ENCODE peak calls at places on chromosome X, in ten cellular contexts. One of them, this sample, is unnamed.

GRCh38 chrX:86061407-86061806 is 14.0 kb upstream of the CHM start:
- DNase-seq in DMS 273 treated with DMSO at 0.1 percent for 48 hours: no peak
- DNase-seq in CD8-positive, alpha-beta memory T cell: no peak
- DNase-seq in endothelial cell: no peak
- DNase-seq in EL: no peak
- DNase-seq in right cardiac atrium: no peak
- DNase-seq in IMR-90: no peak
- DNase-seq in psoas muscle: no peak
- DNase-seq in effector CD4-positive, alpha-beta T cell: no peak
- DNase-seq in NCI-H2029: no peak
- DNase-seq in this sample: no peak

GRCh38 chrX:10939384-10939783 is 171.7 kb upstream of the HCCS start:
- DNase-seq in CD8-positive, alpha-beta memory T cell: no peak
- DNase-seq in psoas muscle: no peak
- DNase-seq in DMS 273 treated with DMSO at 0.1 percent for 48 hours: no peak
- DNase-seq in IMR-90: peak
- DNase-seq in NCI-H2029: no peak
- DNase-seq in endothelial cell: no peak
- DNase-seq in right cardiac atrium: no peak
- DNase-seq in EL: peak
- DNase-seq in effector CD4-positive, alpha-beta T cell: no peak
- DNase-seq in this sample: no peak

GRCh38 chrX:15947648-15948317 is 93.2 kb upstream of the AP1S2 start:
- DNase-seq in right cardiac atrium: no peak
- DNase-seq in NCI-H2029: no peak
- DNase-seq in IMR-90: peak
- DNase-seq in CD8-positive, alpha-beta memory T cell: no peak
- DNase-seq in effector CD4-positive, alpha-beta T cell: no peak
- DNase-seq in psoas muscle: no peak
- DNase-seq in DMS 273 treated with DMSO at 0.1 percent for 48 hours: no peak
- DNase-seq in EL: peak
- DNase-seq in endothelial cell: peak
- DNase-seq in this sample: peak

GRCh38 chrX:143139681-143140080 is 114.0 kb downstream of the SPANXN4 start:
- DNase-seq in CD8-positive, alpha-beta memory T cell: no peak
- DNase-seq in psoas muscle: no peak
- DNase-seq in NCI-H2029: no peak
- DNase-seq in IMR-90: no peak
- DNase-seq in effector CD4-positive, alpha-beta T cell: no peak
- DNase-seq in DMS 273 treated with DMSO at 0.1 percent for 48 hours: no peak
- DNase-seq in EL: no peak
- DNase-seq in endothelial cell: no peak
- DNase-seq in right cardiac atrium: no peak
- DNase-seq in this sample: no peak

GRCh38 chrX:110786486-110786885 is 9.1 kb downstream of the CHRDL1 start:
- DNase-seq in effector CD4-positive, alpha-beta T cell: no peak
- DNase-seq in EL: peak
- DNase-seq in psoas muscle: no peak
- DNase-seq in IMR-90: peak
- DNase-seq in NCI-H2029: no peak
- DNase-seq in right cardiac atrium: no peak
- DNase-seq in endothelial cell: no peak
- DNase-seq in DMS 273 treated with DMSO at 0.1 percent for 48 hours: no peak
- DNase-seq in CD8-positive, alpha-beta memory T cell: no peak
- DNase-seq in this sample: no peak

GRCh38 chrX:139924069-139924695 is 8.7 kb downstream of the ATP11C start:
- DNase-seq in DMS 273 treated with DMSO at 0.1 percent for 48 hours: no peak
- DNase-seq in EL: no peak
- DNase-seq in IMR-90: no peak
- DNase-seq in effector CD4-positive, alpha-beta T cell: no peak
- DNase-seq in endothelial cell: no peak
- DNase-seq in NCI-H2029: no peak
- DNase-seq in CD8-positive, alpha-beta memory T cell: no peak
- DNase-seq in right cardiac atrium: no peak
- DNase-seq in psoas muscle: no peak
- DNase-seq in this sample: no peak

GRCh38 chrX:133857648-133858269 is 127.6 kb downstream of the GPC3 start:
- DNase-seq in DMS 273 treated with DMSO at 0.1 percent for 48 hours: no peak
- DNase-seq in CD8-positive, alpha-beta memory T cell: no peak
- DNase-seq in EL: no peak
- DNase-seq in IMR-90: no peak
- DNase-seq in NCI-H2029: no peak
- DNase-seq in effector CD4-positive, alpha-beta T cell: no peak
- DNase-seq in endothelial cell: no peak
- DNase-seq in right cardiac atrium: no peak
- DNase-seq in psoas muscle: no peak
- DNase-seq in this sample: no peak

GRCh38 chrX:53000447-53001208 is 42.3 kb upstream of the FAM156A start:
- DNase-seq in effector CD4-positive, alpha-beta T cell: no peak
- DNase-seq in DMS 273 treated with DMSO at 0.1 percent for 48 hours: no peak
- DNase-seq in right cardiac atrium: no peak
- DNase-seq in IMR-90: no peak
- DNase-seq in endothelial cell: no peak
- DNase-seq in NCI-H2029: no peak
- DNase-seq in EL: no peak
- DNase-seq in CD8-positive, alpha-beta memory T cell: no peak
- DNase-seq in psoas muscle: no peak
- DNase-seq in this sample: no peak

GRCh38 chrX:120459313-120459712 is 9.8 kb downstream of the LAMP2 start:
- DNase-seq in right cardiac atrium: no peak
- DNase-seq in DMS 273 treated with DMSO at 0.1 percent for 48 hours: no peak
- DNase-seq in CD8-positive, alpha-beta memory T cell: no peak
- DNase-seq in IMR-90: no peak
- DNase-seq in EL: no peak
- DNase-seq in effector CD4-positive, alpha-beta T cell: no peak
- DNase-seq in psoas muscle: no peak
- DNase-seq in NCI-H2029: no peak
- DNase-seq in endothelial cell: no peak
- DNase-seq in this sample: no peak

This sample was measured in osteoblast.